ENCODE peak calls at places on chromosomes 4 and X, in seven cellular contexts. K, F, Q, I, L, A and N are unnamed samples.

GRCh38 chrX:54248309-54248708 is 65.3 kb upstream of the FAM120C start:
- DNase-seq in K (no peak), F (peak; percentile 45), Q (peak; percentile 21), I (peak; percentile 44), L (no peak), A (no peak), N (no peak)

GRCh38 chrX:13092455-13092941 is 48.1 kb upstream of the FAM9C start:
- DNase-seq in K (peak; percentile 68), F (no peak), Q (no peak), I (no peak), L (no peak), A (peak; percentile 79), N (no peak)

GRCh38 chrX:42098897-42099296 is 175.5 kb upstream of the CASK start:
- DNase-seq in K (no peak), F (peak; percentile 34), Q (no peak), I (no peak), L (no peak), A (no peak), N (no peak)

GRCh38 chrX:119423631-119424030 is 24.5 kb downstream of the SLC25A43 start:
- DNase-seq in K (no peak), F (peak; percentile 35), Q (no peak), I (peak; percentile 41), L (no peak), A (no peak), N (no peak)

GRCh38 chr4:44704673-44705072 is 21.7 kb downstream of the GNPDA2 start:
- DNase-seq in K (no peak), F (no peak), Q (no peak), I (no peak), L (no peak), A (no peak), N (no peak)

GRCh38 chr4:105807496-105807895 is 87.8 kb upstream of the NPNT start:
- DNase-seq in K (no peak), F (peak; percentile 36), Q (peak; percentile 25), I (peak; percentile 50), L (no peak), A (no peak), N (no peak)

GRCh38 chr4:81715335-81715734 is 243.6 kb upstream of the RASGEF1B start:
- DNase-seq in K (no peak), F (no peak), Q (no peak), I (no peak), L (peak; percentile 44), A (no peak), N (no peak)

GRCh38 chrX:44290718-44291117 is 52.8 kb downstream of the EFHC2 start:
- DNase-seq in K (no peak), F (no peak), Q (no peak), I (no peak), L (no peak), A (no peak), N (no peak)

GRCh38 chr4:16967722-16968121 is 69.3 kb upstream of the LDB2 start:
- DNase-seq in K (no peak), F (no peak), Q (peak; percentile 81), I (peak; percentile 10), L (no peak), A (no peak), N (peak; percentile 7)

GRCh38 chr4:5365071-5366008 is 314.1 kb downstream of the STK32B start:
- DNase-seq in K (no peak), F (peak; percentile 59), Q (peak; percentile 100), I (peak; percentile 97), L (no peak), A (no peak), N (no peak)

GRCh38 chr4:115090483-115091075 is 22.8 kb downstream of the NDST4 start:
- DNase-seq in K (no peak), F (peak; percentile 13), Q (peak; percentile 11), I (peak; percentile 0), L (no peak), A (no peak), N (no peak)

GRCh38 chr4:79983431-79983830 is 89.6 kb downstream of the ANTXR2 start:
- DNase-seq in K (no peak), F (no peak), Q (no peak), I (no peak), L (no peak), A (no peak), N (no peak)

GRCh38 chr4:133355636-133356035 is 206.5 kb downstream of the PCDH10 start:
- DNase-seq in K (no peak), F (peak; percentile 35), Q (no peak), I (no peak), L (no peak), A (no peak), N (no peak)

GRCh38 chr4:10664408-10664807 is 20.2 kb downstream of the CLNK start:
- DNase-seq in K (no peak), F (peak; percentile 92), Q (peak; percentile 76), I (peak; percentile 87), L (no peak), A (no peak), N (peak; percentile 44)

GRCh38 chr4:25100156-25100555 is 60.1 kb downstream of the SEPSECS start:
- DNase-seq in K (no peak), F (no peak), Q (no peak), I (no peak), L (no peak), A (no peak), N (no peak)

GRCh38 chr4:186808635-186809018 is 85.0 kb upstream of the FAT1 start:
- DNase-seq in K (no peak), F (peak; percentile 73), Q (peak; percentile 84), I (peak; percentile 96), L (no peak), A (peak; percentile 9), N (no peak)

GRCh38 chrX:18890724-18891560 is 93.0 kb downstream of the PHKA2 start:
- DNase-seq in K (no peak), F (no peak), Q (no peak), I (no peak), L (no peak), A (no peak), N (no peak)